ENCODE peak calls at places on chromosomes 2 and 18, in five cellular contexts. X is HCT116, C is heart left ventricle, B is transverse colon, L is A549. U is an unnamed sample.

GRCh38 chr2:95345066-95345414 is 47.9 kb downstream of the KCNIP3 start:
- DNase-seq in L (no peak), X (no peak), C (no peak), B (no peak), U (no peak)

GRCh38 chr2:200787351-200788128 is 24.2 kb upstream of the BZW1 start:
- DNase-seq in X (no peak), B (no peak), C (no peak), L (no peak), U (no peak)

GRCh38 chr2:240170354-240170735 is 29.9 kb upstream of the OTOS start:
- DNase-seq in X (no peak), L (no peak), C (no peak), B (no peak), U (no peak)

GRCh38 chr2:73896362-73897239 is 3.8 kb downstream of the ACTG2 start:
- DNase-seq in L (no peak), B (no peak), X (no peak), C (peak; percentile 20), U (peak; percentile 59)

GRCh38 chr2:140589273-140589672 is 1541.5 kb downstream of the LRP1B start:
- DNase-seq in B (no peak), C (no peak), L (no peak), X (no peak), U (no peak)

GRCh38 chr2:101368371-101368770 is 18.9 kb downstream of the CREG2 start:
- DNase-seq in L (no peak), C (no peak), B (no peak), X (no peak), U (no peak)

GRCh38 chr2:175011505-175011904 is 6.3 kb upstream of the CHN1 start:
- DNase-seq in L (no peak), B (no peak), C (no peak), X (no peak), U (no peak)

GRCh38 chr2:43508209-43508608 is 87.6 kb downstream of the THADA start:
- DNase-seq in X (no peak), B (no peak), L (no peak), C (no peak), U (no peak)

GRCh38 chr18:36829362-36830140 is 624 bp downstream of the KIAA1328 start:
- DNase-seq in C (no peak), B (no peak), L (no peak), X (no peak), U (peak; percentile 65)

GRCh38 chr2:100244881-100245605 is 77.3 kb downstream of the LONRF2 start:
- DNase-seq in B (no peak), X (no peak), L (no peak), C (no peak), U (no peak)

GRCh38 chr2:159574246-159574645 is 42.1 kb downstream of the BAZ2B start:
- DNase-seq in X (no peak), C (no peak), L (no peak), B (no peak), U (no peak)

GRCh38 chr18:39624934-39625333 is 2059.3 kb upstream of the CELF4 start:
- DNase-seq in C (no peak), L (no peak), X (no peak), B (no peak), U (no peak)

GRCh38 chr18:25590456-25590855 is 238.5 kb upstream of the ZNF521 start:
- DNase-seq in C (no peak), L (no peak), X (no peak), B (no peak), U (no peak)

GRCh38 chr2:99695121-99695773 is 205.4 kb upstream of the REV1 start:
- DNase-seq in X (no peak), C (no peak), B (no peak), L (no peak), U (no peak)

GRCh38 chr18:49046125-49046524 is 95.4 kb upstream of the SMAD7 start:
- DNase-seq in X (no peak), C (no peak), L (no peak), B (no peak), U (no peak)

GRCh38 chr2:150903461-150903860 is 358.2 kb downstream of the RBM43 start:
- DNase-seq in B (no peak), L (no peak), X (no peak), C (no peak), U (no peak)

GRCh38 chr18:47870605-47871004 is 59.9 kb downstream of the SMAD2 start:
- DNase-seq in X (no peak), C (no peak), L (no peak), B (no peak), U (no peak)

GRCh38 chr2:8174641-8175257 is 507.1 kb upstream of the ID2 start:
- DNase-seq in B (no peak), X (no peak), C (no peak), L (no peak), U (no peak)

GRCh38 chr2:42214669-42215068 is 45.5 kb downstream of the EML4 start:
- DNase-seq in B (no peak), X (no peak), C (no peak), L (no peak), U (no peak)

GRCh38 chr2:205585451-205586045 is 96.8 kb upstream of the NRP2 start:
- DNase-seq in X (no peak), L (no peak), B (no peak), C (no peak), U (no peak)

GRCh38 chr18:36663312-36663711 is 165.5 kb downstream of the TPGS2 start:
- DNase-seq in C (no peak), L (no peak), X (no peak), B (no peak), U (no peak)

GRCh38 chr2:119425620-119426395 is 5.8 kb upstream of the TMEM37 start:
- DNase-seq in L (no peak), C (no peak), X (no peak), B (peak; percentile 83), U (no peak)

GRCh38 chr2:164015328-164016123 is 279.7 kb upstream of the FIGN start:
- DNase-seq in X (no peak), B (no peak), C (peak; percentile 25), L (no peak), U (peak; percentile 59)

GRCh38 chr18:74598350-74599001 is 806 bp downstream of the ZNF407 start:
- DNase-seq in B (peak; percentile 60), X (peak; percentile 27), C (peak; percentile 55), L (peak; percentile 31), U (peak; percentile 80)

GRCh38 chr18:74595425-74595824 is 2.2 kb upstream of the ZNF407 start:
- DNase-seq in B (no peak), L (no peak), X (no peak), C (no peak), U (no peak)

GRCh38 chr18:74597662-74598349 is at the start of gene ZNF407:
- DNase-seq in C (peak; percentile 90), L (peak; percentile 57), B (peak; percentile 90), X (peak; percentile 86), U (peak; percentile 93)

GRCh38 chr18:74596959-74597661 is 560 bp upstream of the ZNF407 start:
- DNase-seq in B (peak; percentile 76), X (no peak), C (peak; percentile 78), L (peak; percentile 18), U (peak; percentile 87)
- TF ChIP-seq POLR2A in B (no peak), X (no peak), C (no peak), L (no peak), U (no peak)

DNA sequence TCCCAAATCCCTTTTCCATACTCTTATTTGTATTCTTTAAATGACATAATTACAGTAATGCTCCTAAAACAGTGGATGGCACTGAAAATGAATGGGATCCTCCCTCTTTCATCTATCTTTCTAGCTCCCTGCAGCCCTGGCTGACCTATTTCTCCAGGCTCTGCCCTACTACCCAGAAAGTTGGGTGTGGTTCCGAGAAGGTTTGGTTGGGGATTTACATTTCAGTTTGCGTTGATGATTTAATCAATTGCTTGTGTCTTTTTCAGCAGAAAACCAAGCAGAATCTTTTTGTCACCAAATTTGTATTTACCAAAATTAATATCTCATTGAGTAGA is 21.1 kb upstream of the SOS1 start:
- DNase-seq in X (no peak), C (no peak), L (no peak), B (no peak), U (no peak)
- TF ChIP-seq POLR2A in X (no peak), C (no peak), L (no peak), B (no peak), U (no peak)

GRCh38 chr2:28390857-28391563 is 1.6 kb upstream of the FOSL2 start:
- DNase-seq in L (peak; percentile 72), B (peak; percentile 88), C (peak; percentile 81), X (no peak), U (peak; percentile 96)
- TF ChIP-seq POLR2A in L (peak; percentile 45), B (peak; percentile 77), C (no peak), X (peak; percentile 33), U (peak; percentile 4)

DNA sequence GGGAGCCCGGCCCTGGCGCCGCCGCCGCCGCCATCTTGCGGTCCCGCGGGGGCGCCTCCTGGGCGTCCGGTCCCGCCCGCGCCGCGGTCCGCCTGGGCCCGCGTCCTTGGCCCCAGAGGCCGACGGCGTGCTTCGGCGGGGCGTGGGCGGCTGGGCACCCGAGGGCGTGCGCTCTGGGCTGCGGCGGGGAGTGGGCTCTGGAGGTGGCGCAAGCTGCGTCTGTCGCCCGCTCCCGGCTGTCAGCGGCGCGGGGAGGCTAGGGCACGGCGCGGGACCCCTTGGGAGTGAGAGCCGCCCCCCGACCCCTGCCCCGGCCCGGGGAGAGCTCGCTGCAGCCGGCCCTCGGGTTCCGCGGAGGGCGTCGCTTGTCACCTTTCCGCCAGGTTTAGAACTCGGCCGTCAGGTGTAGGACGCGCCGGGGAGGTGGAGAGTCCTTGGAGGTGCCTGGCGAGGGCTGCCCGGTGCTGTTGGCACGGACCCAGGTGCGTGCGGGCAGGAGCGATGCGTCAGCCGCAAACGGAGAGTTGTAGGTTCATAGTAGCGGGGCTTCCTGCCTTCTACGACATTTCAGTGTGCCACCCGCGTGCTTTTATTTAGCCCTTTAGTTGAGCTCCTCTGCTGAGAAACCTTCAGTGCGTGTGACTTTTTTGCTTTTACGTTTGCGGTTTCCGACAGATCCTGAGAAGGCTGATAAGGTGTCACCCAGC is 921 bp downstream of the VAPA start:
- DNase-seq in B (peak; percentile 88), C (peak; percentile 57), L (peak; percentile 42), X (peak; percentile 49), U (peak; percentile 84)
- TF ChIP-seq POLR2A in B (peak; percentile 66), C (no peak), L (no peak), X (no peak), U (no peak)

GRCh38 chr2:148221166-148221565 is 200.3 kb downstream of the MBD5 start:
- DNase-seq in B (no peak), L (no peak), X (no peak), C (no peak), U (no peak)

GRCh38 chr2:148221926-148222325 is 201.0 kb downstream of the MBD5 start:
- DNase-seq in C (no peak), X (no peak), B (no peak), L (no peak), U (no peak)

DNA sequence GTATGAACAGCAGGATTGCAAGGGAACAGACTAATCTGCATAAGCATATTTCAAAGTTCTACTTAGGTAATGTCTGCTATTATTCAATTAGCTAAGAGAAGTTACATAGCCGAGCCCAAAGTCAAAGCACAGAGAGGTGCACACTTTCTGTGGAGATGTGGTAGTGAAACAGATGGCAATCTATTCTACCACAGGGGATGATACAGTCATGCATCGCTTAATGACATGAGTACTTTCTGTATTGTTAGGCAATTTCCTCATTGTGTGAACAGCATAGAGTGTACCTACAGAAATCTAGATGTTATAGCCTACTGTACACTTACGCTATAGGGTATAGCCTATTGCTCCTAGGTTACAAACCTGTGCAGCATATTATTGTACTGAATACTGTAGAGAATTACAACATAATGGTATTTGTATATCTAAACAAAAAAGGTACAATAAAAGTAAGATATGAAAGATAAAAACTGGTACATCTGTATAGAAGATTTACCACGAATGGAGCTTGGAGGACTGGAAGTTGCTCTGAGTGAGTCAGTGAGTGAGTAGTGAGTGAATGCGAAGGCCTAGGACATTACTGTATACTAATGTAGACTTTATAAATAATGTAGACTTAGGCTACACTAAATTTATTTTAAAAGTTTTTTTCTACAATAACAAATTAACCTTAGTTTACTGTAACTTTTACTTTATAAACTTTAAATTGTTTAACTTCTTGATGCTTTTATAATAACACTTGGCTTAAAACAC is 197.6 kb downstream of the MBD5 start:
- DNase-seq in C (no peak), B (no peak), L (no peak), X (no peak), U (no peak)
- TF ChIP-seq POLR2A in C (no peak), B (no peak), L (no peak), X (no peak), U (no peak)